ENCODE peak calls at places on chromosomes 5 and 9, in five cellular contexts. H, U, O, A and Y are unnamed samples.

GRCh38 chr5:178398856-178399722 is 166.5 kb upstream of the PHYKPL start:
- DNase-seq in U (no peak), H (no peak), O (no peak), A (no peak), Y (no peak)

GRCh38 chr5:123810253-123810652 is 298.3 kb downstream of the CSNK1G3 start:
- DNase-seq in A (no peak), H (peak), U (no peak), O (no peak), Y (no peak)

GRCh38 chr5:94793816-94794198 is 175.3 kb downstream of the SLF1 start:
- DNase-seq in U (no peak), H (no peak), A (no peak), O (no peak), Y (no peak)

GRCh38 chr5:83472508-83473343 is 1.2 kb downstream of the VCAN start:
- DNase-seq in A (no peak), U (no peak), H (no peak), O (peak), Y (peak)

GRCh38 chr5:139696167-139696893 is 48.2 kb downstream of the CXXC5 start:
- DNase-seq in O (no peak), H (no peak), A (no peak), U (no peak), Y (no peak)

GRCh38 chr9:131657890-131658752 is 81.8 kb downstream of the RAPGEF1 start:
- DNase-seq in U (no peak), H (peak), O (no peak), A (no peak), Y (no peak)

GRCh38 chr9:114373960-114374730 is 13.6 kb downstream of the AKNA start:
- DNase-seq in U (no peak), A (no peak), H (no peak), O (no peak), Y (no peak)

GRCh38 chr5:146620663-146621051 is 104.7 kb upstream of the GPR151 start:
- DNase-seq in H (no peak), O (no peak), A (no peak), U (peak), Y (no peak)

GRCh38 chr9:122342323-122343050 is 28.3 kb upstream of the PTGS1 start:
- DNase-seq in O (no peak), H (no peak), A (no peak), U (no peak), Y (no peak)

GRCh38 chr9:109604788-109605187 is 106.7 kb upstream of the PTPN3 start:
- DNase-seq in A (no peak), O (no peak), H (no peak), U (no peak), Y (no peak)

GRCh38 chr9:131791532-131792254 is 51.8 kb upstream of the RAPGEF1 start:
- DNase-seq in A (no peak), H (no peak), O (no peak), U (no peak), Y (no peak)

GRCh38 chr5:14144586-14145355 is 1.6 kb downstream of the TRIO start:
- DNase-seq in U (no peak), O (peak), H (no peak), A (peak), Y (peak)

GRCh38 chr5:123645024-123645603 is 133.1 kb downstream of the CSNK1G3 start:
- DNase-seq in H (no peak), A (no peak), U (no peak), O (no peak), Y (no peak)

GRCh38 chr9:81420024-81420423 is 269.3 kb downstream of the TLE1 start:
- DNase-seq in O (no peak), H (no peak), A (no peak), U (no peak), Y (no peak)

GRCh38 chr5:176573564-176574296 is 24.6 kb downstream of the CDHR2 start:
- DNase-seq in U (no peak), O (peak), A (no peak), H (peak), Y (peak)

GRCh38 chr5:168822745-168823281 is 243.6 kb upstream of the PANK3 start:
- DNase-seq in H (no peak), A (peak), O (no peak), U (no peak), Y (no peak)

GRCh38 chr5:168818586-168818985 is 239.4 kb upstream of the PANK3 start:
- DNase-seq in U (no peak), H (no peak), O (no peak), A (no peak), Y (no peak)

GRCh38 chr5:168822248-168822744 is 243.1 kb upstream of the PANK3 start:
- DNase-seq in U (no peak), A (no peak), H (no peak), O (no peak), Y (no peak)

GRCh38 chr5:168819004-168819626 is 239.9 kb upstream of the PANK3 start:
- DNase-seq in A (no peak), O (no peak), U (no peak), H (no peak), Y (no peak)

DNA sequence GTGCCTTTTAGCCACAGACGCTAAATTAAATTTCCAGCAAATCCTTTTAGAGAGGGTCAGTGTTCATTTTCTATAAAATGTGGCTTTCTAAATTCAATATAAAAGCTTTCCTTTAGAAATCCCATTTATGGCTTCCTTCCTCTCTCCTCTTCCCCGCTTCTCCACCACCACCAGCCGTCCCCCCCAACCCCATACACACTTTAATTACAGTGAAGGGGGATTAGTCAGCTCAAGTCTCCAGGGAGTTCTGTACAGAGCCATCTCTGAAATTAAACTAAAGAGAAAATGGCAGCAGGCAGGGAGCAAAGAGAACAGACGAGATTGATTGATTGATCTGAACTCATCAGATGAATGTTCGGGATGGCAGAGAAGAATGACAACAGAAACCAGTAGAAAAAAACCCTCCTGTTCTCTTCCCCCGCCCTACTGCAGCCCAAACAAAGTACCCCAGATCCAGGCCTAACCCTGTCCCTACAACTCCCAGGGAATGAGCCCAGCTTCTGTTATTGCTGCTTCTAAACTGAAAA is 241.7 kb upstream of the PANK3 start:
- DNase-seq in O (no peak), U (no peak), H (no peak), A (no peak), Y (no peak)
- TF ChIP-seq POLR2A in O (no peak), U (no peak), H (no peak), A (no peak), Y (no peak)

GRCh38 chr9:86732514-86732913 is 214.8 kb downstream of the GAS1 start:
- DNase-seq in O (no peak), A (no peak), U (no peak), H (no peak), Y (no peak)
- TF ChIP-seq POLR2AphosphoS5 in O (no peak), A (no peak), U (no peak), H (no peak), Y (no peak)

DNA sequence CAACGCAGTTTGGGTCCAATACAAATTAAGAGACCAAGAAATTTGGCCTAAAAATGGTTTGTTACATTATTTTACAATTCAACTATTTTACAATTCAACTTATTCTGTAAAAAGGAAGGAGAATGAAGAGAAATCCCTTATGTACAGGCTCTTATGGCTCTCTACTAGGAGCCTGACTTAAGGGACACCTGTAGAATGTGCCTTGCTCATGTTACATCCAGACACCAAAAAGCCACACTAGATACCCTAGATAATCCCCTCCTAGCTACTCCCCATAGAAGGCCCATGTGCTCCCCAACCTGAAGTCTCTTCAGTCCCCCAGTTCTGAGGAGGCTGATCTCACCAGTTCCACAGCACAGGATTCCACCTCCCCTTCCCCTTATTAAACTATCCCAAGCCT is 14.1 kb upstream of the NNT start:
- DNase-seq in O (no peak), A (no peak), U (no peak), H (no peak), Y (no peak)
- TF ChIP-seq TAF1 in O (no peak), A (no peak), U (no peak), H (no peak), Y (no peak)

GRCh38 chr9:136499935-136500910 is 17.4 kb upstream of the SEC16A start:
- DNase-seq in U (no peak), H (no peak), A (no peak), O (no peak), Y (no peak)
- TF ChIP-seq POLR2A in U (no peak), H (no peak), A (no peak), O (no peak), Y (no peak)

DNA sequence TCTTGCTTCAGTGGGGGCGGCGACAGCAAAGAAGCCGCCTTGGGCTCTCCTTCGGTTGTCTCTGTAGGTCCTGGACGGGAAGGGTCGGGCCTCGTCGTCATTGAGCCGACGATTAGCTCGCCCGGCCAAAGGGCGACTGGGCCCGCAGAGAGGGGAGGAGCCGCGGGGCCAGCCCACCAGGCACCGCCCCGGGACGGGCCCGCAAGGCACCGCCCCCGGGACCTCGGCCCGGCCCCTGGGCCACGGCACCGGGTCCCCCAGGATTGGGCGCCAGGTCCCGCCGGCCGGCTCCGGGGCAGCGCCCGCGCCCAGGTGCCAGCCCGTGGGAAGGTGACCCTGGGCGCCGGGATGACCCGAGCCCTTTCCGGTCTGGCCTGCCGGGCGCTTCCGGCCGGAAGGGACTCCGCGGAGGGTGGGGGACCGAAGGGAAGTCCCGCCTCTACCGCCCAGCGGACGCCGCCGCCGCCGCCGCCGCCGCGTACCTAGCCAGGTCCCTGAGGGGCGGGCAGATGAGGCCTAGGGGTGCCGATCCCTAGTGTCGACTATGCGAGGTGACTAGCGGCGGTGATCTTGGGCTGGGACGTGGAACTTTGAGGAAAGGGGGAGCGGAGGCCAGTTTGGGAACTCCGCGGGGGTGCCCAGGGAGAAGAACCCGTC is at the start of the genes GBA2 and RGP1:
- DNase-seq in O (peak), A (no peak), U (no peak), H (peak), Y (peak)
- TF ChIP-seq POLR2AphosphoS5 in O (no peak), A (peak), U (no peak), H (peak), Y (no peak)

DNA sequence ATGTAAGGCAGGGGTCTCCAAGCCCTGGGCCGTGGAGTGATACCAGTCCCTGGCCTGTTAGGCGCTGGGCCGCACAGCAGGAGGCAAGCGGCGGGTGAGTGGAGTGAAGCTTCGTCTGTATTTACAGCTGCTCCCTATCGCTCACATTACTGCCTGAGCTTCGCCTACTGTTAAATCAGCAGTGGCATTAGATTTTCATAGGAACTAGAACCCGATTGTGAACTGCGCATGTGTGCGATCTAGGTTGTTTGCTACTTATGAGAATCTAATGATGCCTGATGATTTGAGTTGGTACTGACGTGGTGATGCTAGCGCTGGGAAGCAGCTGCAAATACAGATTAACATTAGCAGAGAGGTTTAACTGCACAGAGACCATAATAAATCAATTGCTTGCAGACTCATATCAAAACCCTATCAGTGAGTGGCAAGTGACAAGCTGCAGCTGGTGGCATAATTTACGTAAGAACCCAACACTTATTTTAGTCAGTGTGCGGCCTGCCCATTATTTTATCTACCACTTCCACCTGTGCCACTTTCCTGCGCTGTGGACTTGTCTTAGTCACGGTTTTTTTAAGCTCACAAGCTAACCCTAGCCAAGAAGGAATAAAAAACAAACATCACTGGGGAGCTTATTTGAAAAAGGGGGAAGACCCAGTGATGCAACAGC is 133.4 kb upstream of the CDH9 start:
- DNase-seq in O (no peak), U (no peak), H (no peak), A (no peak), Y (no peak)
- TF ChIP-seq TAF1 in O (no peak), U (no peak), H (no peak), A (no peak), Y (no peak)

GRCh38 chr5:31280210-31280609 is 86.7 kb downstream of the CDH6 start:
- DNase-seq in H (no peak), A (no peak), U (no peak), O (no peak), Y (no peak)
- TF ChIP-seq POLR2A in H (no peak), A (no peak), U (no peak), O (no peak), Y (no peak)